ENCODE peak calls at places on chromosomes 13 and 19, in four cellular contexts. O, M, J and R are unnamed samples.

GRCh38 chr13:103282571-103283450 is 216.6 kb upstream of the SLC10A2 start:
- DNase-seq in M (no peak), O (peak), J (no peak), R (no peak)

GRCh38 chr13:106533101-106533939 is 2.1 kb downstream of the EFNB2 start:
- DNase-seq in J (no peak), O (peak), M (no peak), R (peak)

GRCh38 chr13:31670831-31671617 is 68.3 kb upstream of the RXFP2 start:
- DNase-seq in M (no peak), O (no peak), J (no peak), R (no peak)

GRCh38 chr19:18879579-18880373 is 16.2 kb downstream of the CERS1 start:
- DNase-seq in O (no peak), J (no peak), M (peak), R (no peak)

GRCh38 chr13:111517641-111518010 is 197.2 kb downstream of the TEX29 start:
- DNase-seq in O (no peak), J (no peak), M (no peak), R (no peak)

GRCh38 chr19:31066385-31066784 is 282.9 kb downstream of the TSHZ3 start:
- DNase-seq in J (no peak), O (peak), M (no peak), R (no peak)

GRCh38 chr13:94169783-94170513 is 309.5 kb downstream of the DCT start:
- DNase-seq in M (no peak), J (no peak), O (no peak), R (no peak)

GRCh38 chr19:42353341-42354015 is 28.0 kb downstream of the MEGF8 start:
- DNase-seq in J (no peak), M (no peak), O (no peak), R (no peak)

GRCh38 chr19:2699413-2700142 is 2.9 kb downstream of the GNG7 start:
- DNase-seq in J (no peak), M (no peak), O (no peak), R (no peak)

GRCh38 chr19:1935484-1936208 is 5.3 kb upstream of the CSNK1G2 start:
- DNase-seq in J (no peak), O (no peak), M (peak), R (peak)

GRCh38 chr19:38849746-38850230 is at the start of gene HNRNPL:
- DNase-seq in M (peak), O (no peak), J (no peak), R (no peak)

DNA sequence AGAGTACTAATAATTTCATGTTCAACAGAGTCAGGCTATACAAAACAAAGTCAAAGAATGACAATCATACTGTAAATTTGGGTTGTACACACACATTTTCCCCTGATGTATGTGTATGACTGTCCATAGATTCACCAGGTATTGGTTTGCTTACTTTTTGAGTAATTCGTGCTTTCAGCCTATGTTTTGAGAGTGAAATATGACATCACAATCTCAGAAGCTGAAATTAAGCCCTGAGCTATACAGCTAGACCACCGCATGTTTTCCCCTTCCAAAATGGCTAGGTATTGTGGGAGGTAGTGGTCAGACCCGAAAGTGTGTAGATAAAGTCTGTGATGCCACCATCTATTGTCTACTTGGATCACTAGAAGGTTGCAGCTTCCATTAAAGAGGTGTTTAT is 102.8 kb downstream of the KATNAL1 start:
- DNase-seq in O (no peak), M (no peak), J (no peak), R (no peak)
- TF ChIP-seq CHD4 in O (no peak), M (no peak), J (no peak), R (no peak)

GRCh38 chr19:46755077-46755852 is 9.0 kb upstream of the STRN4 start:
- DNase-seq in M (no peak), O (no peak), J (no peak), R (no peak)

GRCh38 chr19:46756544-46756888 is 10.3 kb upstream of the STRN4 start:
- DNase-seq in J (no peak), O (no peak), M (no peak), R (no peak)

GRCh38 chr19:46755853-46756543 is 9.7 kb upstream of the STRN4 start:
- DNase-seq in M (no peak), O (no peak), J (no peak), R (no peak)

GRCh38 chr19:46748325-46749109 is 2.3 kb upstream of the STRN4 start:
- DNase-seq in J (no peak), M (peak), O (peak), R (peak)

GRCh38 chr19:46753420-46754155 is 7.3 kb upstream of the STRN4 start:
- DNase-seq in O (peak), M (peak), J (no peak), R (peak)
- TF ChIP-seq CHD4 in O (no peak), M (no peak), J (no peak), R (no peak)

GRCh38 chr19:46970815-46971214 is 48.8 kb upstream of the NPAS1 start:
- DNase-seq in M (no peak), J (no peak), O (no peak), R (no peak)

GRCh38 chr19:46963093-46963734 is 56.4 kb upstream of the NPAS1 start:
- DNase-seq in J (no peak), O (no peak), M (no peak), R (no peak)

GRCh38 chr19:46972301-46972700 is 47.3 kb upstream of the NPAS1 start:
- DNase-seq in J (no peak), M (no peak), O (no peak), R (no peak)

GRCh38 chr19:46962030-46962570 is 57.5 kb upstream of the NPAS1 start:
- DNase-seq in J (no peak), M (no peak), O (no peak), R (no peak)

DNA sequence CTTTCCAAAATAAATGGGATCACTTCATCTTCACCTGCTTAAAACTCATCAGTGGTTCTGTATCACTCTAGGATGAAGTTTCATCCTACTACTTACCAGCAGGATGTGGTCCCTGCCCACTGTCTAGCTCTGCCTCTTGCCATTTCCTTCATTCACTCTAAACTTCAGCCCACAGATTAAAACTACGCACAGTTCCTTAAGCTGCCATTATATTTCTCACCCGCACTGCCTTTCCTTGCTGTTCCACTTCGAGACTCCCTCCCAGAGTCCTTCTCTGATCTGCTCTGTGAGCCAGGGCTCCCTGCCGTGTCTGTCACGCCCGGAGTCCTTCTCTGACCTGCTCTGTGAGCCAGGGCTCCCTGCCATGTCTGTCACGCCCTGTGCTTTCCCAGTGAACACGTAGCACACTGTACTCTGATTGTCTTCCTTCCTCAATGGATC is 52.0 kb upstream of the NPAS1 start:
- DNase-seq in J (no peak), M (no peak), O (no peak), R (no peak)
- TF ChIP-seq CHD4 in J (no peak), M (no peak), O (no peak), R (no peak)

GRCh38 chr13:64029343-64030093 is 2613.9 kb upstream of the PCDH20 start:
- DNase-seq in J (no peak), M (no peak), O (no peak), R (no peak)
- TF ChIP-seq CHD4 in J (no peak), M (no peak), O (no peak), R (no peak)

GRCh38 chr13:42547615-42548014 is 26.3 kb upstream of the TNFSF11 start:
- DNase-seq in J (no peak), M (no peak), O (no peak), R (no peak)

GRCh38 chr13:42553098-42554046 is 20.6 kb upstream of the TNFSF11 start:
- DNase-seq in M (no peak), O (no peak), J (no peak), R (no peak)

GRCh38 chr13:42548731-42549554 is 25.0 kb upstream of the TNFSF11 start:
- DNase-seq in J (peak), O (no peak), M (no peak), R (no peak)

GRCh38 chr13:42549555-42549941 is 24.4 kb upstream of the TNFSF11 start:
- DNase-seq in O (no peak), M (no peak), J (no peak), R (no peak)

GRCh38 chr13:42551611-42552010 is 22.3 kb upstream of the TNFSF11 start:
- DNase-seq in M (no peak), O (no peak), J (no peak), R (no peak)
- TF ChIP-seq CHD4 in M (no peak), O (no peak), J (no peak), R (no peak)

GRCh38 chr19:45152504-45153338 is 8.1 kb downstream of the NKPD1 start:
- DNase-seq in J (no peak), M (no peak), O (no peak), R (no peak)

GRCh38 chr19:45153339-45154063 is 7.3 kb downstream of the NKPD1 start:
- DNase-seq in O (no peak), M (peak), J (no peak), R (no peak)

GRCh38 chr19:45151821-45152503 is 8.8 kb downstream of the NKPD1 start:
- DNase-seq in M (no peak), J (no peak), O (no peak), R (no peak)

GRCh38 chr19:45156231-45156630 is 4.6 kb downstream of the NKPD1 start:
- DNase-seq in M (no peak), O (no peak), J (no peak), R (no peak)

DNA sequence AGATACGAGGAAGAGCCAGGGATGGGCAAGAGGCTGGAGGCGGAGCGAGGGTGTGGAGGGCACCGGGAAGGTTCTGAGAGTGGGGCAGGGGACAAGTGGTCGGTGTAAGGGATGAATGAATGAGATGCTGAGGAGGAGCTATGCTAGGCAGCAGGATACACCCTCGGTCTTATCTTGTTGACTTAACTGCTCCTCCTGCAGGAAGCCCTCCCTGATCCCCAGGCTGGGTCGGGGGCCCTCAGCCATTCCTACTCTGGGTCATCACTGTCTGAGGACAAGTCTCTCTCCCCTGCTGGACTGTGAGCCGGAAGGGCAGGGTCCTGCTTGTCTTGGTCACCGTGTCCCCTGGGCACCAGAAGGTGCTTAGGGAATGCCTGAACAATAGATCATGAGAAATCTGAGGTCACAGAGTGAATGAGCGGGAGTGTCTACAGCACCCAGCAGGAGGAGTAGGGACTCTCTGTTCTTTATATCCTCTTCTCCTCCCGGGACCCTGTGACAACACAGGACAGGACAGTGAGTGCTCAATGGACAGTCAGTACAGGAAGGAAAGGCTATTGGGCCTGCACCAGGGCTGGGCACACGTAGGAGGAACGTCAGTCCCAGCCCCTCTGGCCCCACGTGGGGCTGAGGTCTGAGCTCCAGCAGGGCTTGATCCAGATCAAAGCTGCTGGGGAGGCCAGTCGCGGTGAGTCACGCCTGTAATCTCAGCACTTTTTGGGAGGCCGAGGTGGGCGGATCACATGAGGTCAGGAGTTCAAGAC is 6.5 kb downstream of the NKPD1 start:
- DNase-seq in O (no peak), M (peak), J (no peak), R (peak)
- TF ChIP-seq CHD4 in O (no peak), M (no peak), J (no peak), R (no peak)